ENCODE peak calls at places on chromosomes 5 and 9, in seven cellular contexts. S is fibroblast of lung, F is LNCaP clone FGC, V is neural crest cell, X is PC-9, L is fibroblast of pulmonary artery, D is fibroblast of villous mesenchyme. J is an unnamed sample.

GRCh38 chr5:141846031-141846430 is 32.2 kb downstream of the PCDH1 start:
- DNase-seq in S (peak; percentile 68), F (no peak), V (peak; percentile 58), X (no peak), L (peak; percentile 65), D (peak; percentile 25), J (peak; percentile 45)

GRCh38 chr9:131282175-131282574 is 5.9 kb upstream of the FAM78A start:
- DNase-seq in S (no peak), F (no peak), V (no peak), X (no peak), L (no peak), D (no peak), J (no peak)

GRCh38 chr5:100496296-100496695 is 38.9 kb upstream of the FAM174A start:
- DNase-seq in S (peak; percentile 59), F (no peak), V (no peak), X (no peak), L (no peak), D (no peak), J (no peak)

GRCh38 chr5:38938424-38938823 is 92.6 kb downstream of the OSMR start:
- DNase-seq in S (peak; percentile 63), F (no peak), V (no peak), X (no peak), L (peak; percentile 25), D (peak; percentile 11), J (peak; percentile 21)

GRCh38 chr9:125829743-125830142 is 82.6 kb downstream of the PBX3 start:
- DNase-seq in S (peak; percentile 19), F (no peak), V (no peak), X (no peak), L (peak; percentile 53), D (peak; percentile 39), J (no peak)

GRCh38 chr5:79858097-79858723 is 132.9 kb downstream of the MTX3 start:
- DNase-seq in S (peak; percentile 38), F (peak; percentile 36), V (peak; percentile 88), X (peak; percentile 65), L (peak; percentile 74), D (peak; percentile 58), J (peak; percentile 36)

GRCh38 chr5:7642029-7642428 is 208.9 kb downstream of the CFAP90 start:
- DNase-seq in S (peak; percentile 47), F (no peak), V (no peak), X (no peak), L (no peak), D (no peak), J (no peak)

GRCh38 chr5:137888875-137889759 is at the start of gene PKD2L2:
- DNase-seq in S (peak; percentile 90), F (no peak), V (no peak), X (peak; percentile 87), L (peak; percentile 91), D (peak; percentile 90), J (peak; percentile 43)

GRCh38 chr9:128164332-128164885 is 4.3 kb downstream of the BBLN start:
- DNase-seq in S (peak; percentile 58), F (no peak), V (no peak), X (no peak), L (no peak), D (peak; percentile 9), J (no peak)

GRCh38 chr9:92506184-92506857 is 24.0 kb upstream of the ASPN start:
- DNase-seq in S (peak; percentile 97), F (no peak), V (no peak), X (peak; percentile 70), L (peak; percentile 89), D (peak; percentile 88), J (peak; percentile 96)

GRCh38 chr5:54832846-54833245 is 152.5 kb downstream of the ESM1 start:
- DNase-seq in S (peak; percentile 40), F (no peak), V (no peak), X (no peak), L (no peak), D (peak; percentile 59), J (no peak)

GRCh38 chr5:14174235-14174636 is 31.1 kb downstream of the TRIO start:
- DNase-seq in S (no peak), F (no peak), V (no peak), X (no peak), L (no peak), D (peak; percentile 67), J (no peak)

GRCh38 chr5:154390746-154391359 is 54.9 kb upstream of the SAP30L start:
- DNase-seq in S (no peak), F (no peak), V (no peak), X (no peak), L (no peak), D (no peak), J (no peak)

GRCh38 chr5:149581192-149581861 is at the start of gene ARHGEF37:
- DNase-seq in S (peak; percentile 56), F (peak; percentile 43), V (peak; percentile 13), X (peak; percentile 79), L (peak; percentile 81), D (peak; percentile 41), J (peak; percentile 23)

GRCh38 chr9:104091028-104091590 is 3.0 kb upstream of the SMC2 start:
- DNase-seq in S (no peak), F (peak; percentile 55), V (no peak), X (no peak), L (peak; percentile 15), D (peak; percentile 68), J (no peak)

GRCh38 chr5:53311661-53312060 is 168.8 kb upstream of the FST start:
- DNase-seq in S (peak; percentile 17), F (no peak), V (no peak), X (no peak), L (no peak), D (no peak), J (no peak)

GRCh38 chr5:122156724-122157325 is 27.5 kb downstream of the ZNF474 start:
- DNase-seq in S (peak; percentile 58), F (peak; percentile 14), V (no peak), X (peak; percentile 4), L (peak; percentile 73), D (peak; percentile 65), J (peak; percentile 69)

GRCh38 chr5:150509992-150510391 is 2.1 kb downstream of the NDST1 start:
- DNase-seq in S (no peak), F (no peak), V (no peak), X (no peak), L (no peak), D (no peak), J (no peak)

GRCh38 chr5:175347027-175347426 is 97.0 kb downstream of the DRD1 start:
- DNase-seq in S (peak; percentile 87), F (no peak), V (no peak), X (no peak), L (no peak), D (peak; percentile 14), J (no peak)

GRCh38 chr5:134477462-134478245 is 47.8 kb upstream of the JADE2 start:
- DNase-seq in S (no peak), F (no peak), V (no peak), X (no peak), L (no peak), D (no peak), J (peak; percentile 18)

GRCh38 chr5:97623441-97623840 is 440.4 kb upstream of the RIOK2 start:
- DNase-seq in S (no peak), F (no peak), V (no peak), X (no peak), L (no peak), D (no peak), J (no peak)

GRCh38 chr9:86075132-86075807 is 24.1 kb downstream of the GOLM1 start:
- DNase-seq in S (peak; percentile 87), F (no peak), V (no peak), X (no peak), L (no peak), D (no peak), J (no peak)

GRCh38 chr5:101977729-101978345 is 318.2 kb downstream of the SLCO4C1 start:
- DNase-seq in S (peak; percentile 52), F (peak; percentile 41), V (no peak), X (no peak), L (peak; percentile 54), D (peak; percentile 28), J (peak; percentile 25)
- TF ChIP-seq CTCF in S (peak; percentile 72), F (peak; percentile 65), V (peak; percentile 83), X (peak; percentile 75), L (peak; percentile 59), D (peak; percentile 46), J (peak; percentile 80)

GRCh38 chr5:93092349-93093105 is 488.5 kb downstream of the NR2F1-AS1 start:
- DNase-seq in S (peak; percentile 62), F (no peak), V (no peak), X (no peak), L (peak; percentile 78), D (peak; percentile 33), J (peak; percentile 56)
- TF ChIP-seq CTCF in S (peak; percentile 50), F (peak; percentile 54), V (no peak), X (peak; percentile 48), L (peak; percentile 53), D (peak; percentile 26), J (peak; percentile 70)

DNA sequence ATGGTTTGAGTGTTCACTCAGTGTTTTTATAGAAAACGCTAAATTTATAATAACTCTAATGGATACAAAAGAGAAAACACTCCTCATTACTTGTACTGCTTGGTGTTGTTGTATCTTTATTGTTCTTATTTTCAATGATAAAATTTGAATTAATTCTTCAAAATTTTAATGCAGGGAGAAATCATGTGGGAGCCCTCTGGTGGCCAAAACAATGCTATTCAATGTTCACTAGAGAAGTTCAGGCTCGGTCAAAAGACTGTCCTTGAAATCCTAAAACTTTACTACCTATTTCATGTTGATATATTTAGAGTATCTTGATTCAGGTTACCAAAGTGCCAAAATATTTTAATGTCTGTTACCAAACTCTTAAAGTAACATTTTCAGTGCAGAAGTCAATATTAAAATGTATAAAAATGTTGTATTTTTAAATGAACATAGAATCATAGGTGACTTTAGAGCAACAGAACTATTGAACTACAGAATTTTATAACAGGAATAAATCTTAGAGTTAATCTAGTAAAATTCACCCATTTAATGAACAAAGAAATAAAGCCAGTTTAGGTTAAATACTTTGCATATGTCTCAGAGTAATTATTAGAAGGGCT is 1259.8 kb downstream of the PTPRD start:
- DNase-seq in S (no peak), F (no peak), V (peak; percentile 10), X (no peak), L (peak; percentile 3), D (no peak), J (no peak)
- TF ChIP-seq CTCF in S (peak; percentile 64), F (peak; percentile 47), V (peak; percentile 86), X (peak; percentile 63), L (peak; percentile 47), D (peak; percentile 37), J (peak; percentile 77)

GRCh38 chr5:72920690-72921089 is 35.2 kb upstream of the FCHO2 start:
- DNase-seq in S (peak; percentile 23), F (no peak), V (no peak), X (no peak), L (peak; percentile 52), D (peak; percentile 21), J (peak; percentile 27)
- TF ChIP-seq CTCF in S (peak; percentile 10), F (peak; percentile 45), V (peak; percentile 61), X (peak; percentile 69), L (peak; percentile 23), D (peak; percentile 14), J (peak; percentile 71)

J was measured in HFFc6.